ENCODE peak calls at places on chromosomes 11 and 22, in six cellular contexts. J is neuronal stem cell, F is H1, S is IMR-90, V is mesenchymal stem cell, X is trophoblast cell. D is an unnamed sample.

GRCh38 chr22:29879738-29880137 is 3.2 kb upstream of the MTMR3 start:
- DNase-seq in J (no peak), F (peak; percentile 32), S (no peak), V (no peak), X (no peak), D (no peak)

GRCh38 chr11:64357904-64358535 is 942 bp upstream of the RPS6KA4 start:
- DNase-seq in J (no peak), F (peak; percentile 51), S (no peak), V (peak; percentile 18), X (no peak), D (no peak)

GRCh38 chr11:77151804-77152513 is 23.9 kb downstream of the MYO7A start:
- DNase-seq in J (no peak), F (no peak), S (peak; percentile 32), V (no peak), X (no peak), D (no peak)

GRCh38 chr22:43776081-43776670 is 35.9 kb downstream of the EFCAB6 start:
- DNase-seq in J (no peak), F (no peak), S (peak; percentile 10), V (no peak), X (no peak), D (no peak)

GRCh38 chr22:25062378-25063095 is 110.0 kb downstream of the KIAA1671 start:
- DNase-seq in J (no peak), F (no peak), S (no peak), V (peak; percentile 18), X (no peak), D (no peak)

GRCh38 chr11:48052183-48053040 is 72.1 kb downstream of the PTPRJ start:
- DNase-seq in J (no peak), F (peak; percentile 57), S (peak; percentile 85), V (peak; percentile 65), X (peak; percentile 86), D (peak; percentile 65)

GRCh38 chr11:118928870-118929495 is 3.3 kb upstream of the BCL9L start:
- DNase-seq in J (no peak), F (peak; percentile 80), S (peak; percentile 41), V (peak; percentile 88), X (peak; percentile 64), D (no peak)

GRCh38 chr11:126282361-126282741 is 542 bp upstream of the TIRAP start:
- DNase-seq in J (no peak), F (peak; percentile 64), S (peak; percentile 35), V (peak; percentile 38), X (peak; percentile 28), D (peak; percentile 59)

GRCh38 chr11:94060401-94060800 is 39.2 kb downstream of the HEPHL1 start:
- DNase-seq in J (no peak), F (no peak), S (peak; percentile 35), V (no peak), X (peak; percentile 86), D (no peak)

GRCh38 chr11:112941096-112941495 is 20.1 kb upstream of the NCAM1 start:
- DNase-seq in J (no peak), F (no peak), S (no peak), V (no peak), X (no peak), D (no peak)

GRCh38 chr22:47449508-47450270 is 687.2 kb downstream of the TBC1D22A start:
- DNase-seq in J (no peak), F (no peak), S (no peak), V (no peak), X (no peak), D (no peak)

DNA sequence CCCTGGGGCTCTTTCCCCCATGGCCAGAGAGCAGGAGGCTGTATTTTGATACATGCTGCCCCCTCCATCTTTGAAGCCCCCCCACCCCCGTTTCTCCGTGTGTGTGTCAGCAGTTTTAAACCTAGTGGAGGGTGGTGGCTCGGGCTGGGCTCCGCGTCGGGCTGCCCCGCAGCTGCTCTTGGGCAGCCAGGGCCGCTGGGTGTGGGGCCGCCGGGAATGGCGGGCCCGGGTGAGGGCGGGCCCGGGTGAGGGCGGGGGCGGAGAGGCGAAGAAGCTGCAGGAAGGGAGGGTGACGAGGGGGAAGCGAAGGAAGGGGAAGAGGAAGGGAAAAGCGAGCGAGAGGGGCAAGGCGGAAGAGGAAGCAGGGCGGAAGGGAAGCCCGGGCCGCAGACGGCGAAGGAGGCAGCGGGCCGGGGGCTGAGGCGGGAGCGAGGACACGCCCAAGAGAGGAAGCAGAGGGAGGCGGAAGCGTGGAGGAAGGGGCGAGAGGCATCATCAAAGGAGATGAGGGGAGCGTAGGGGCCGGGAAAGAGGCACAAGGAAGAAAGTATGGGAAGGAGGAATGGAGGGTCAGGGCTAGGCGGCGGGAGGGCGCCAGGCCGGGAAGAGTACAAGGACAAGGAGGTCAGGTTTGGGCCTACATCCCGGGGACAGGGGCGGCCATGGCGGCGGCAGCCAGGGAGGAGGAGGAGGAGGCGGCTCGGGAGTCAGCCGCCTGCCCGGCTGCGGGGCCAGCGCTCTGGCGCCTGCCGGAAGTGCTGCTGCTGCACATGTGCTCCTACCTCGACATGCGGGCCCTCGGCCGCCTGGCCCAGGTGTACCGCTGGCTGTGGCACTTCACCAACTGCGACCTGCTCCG is 82.4 kb downstream of the BCR start:
- DNase-seq in J (no peak), F (no peak), S (no peak), V (no peak), X (no peak), D (peak; percentile 42)
- H3K9ac ChIP-seq in J (no peak overlapping the region), F (no peak overlapping the region), S (no peak overlapping the region), V (no peak overlapping the region), X (no peak overlapping the region), D (no peak overlapping the region)

DNA sequence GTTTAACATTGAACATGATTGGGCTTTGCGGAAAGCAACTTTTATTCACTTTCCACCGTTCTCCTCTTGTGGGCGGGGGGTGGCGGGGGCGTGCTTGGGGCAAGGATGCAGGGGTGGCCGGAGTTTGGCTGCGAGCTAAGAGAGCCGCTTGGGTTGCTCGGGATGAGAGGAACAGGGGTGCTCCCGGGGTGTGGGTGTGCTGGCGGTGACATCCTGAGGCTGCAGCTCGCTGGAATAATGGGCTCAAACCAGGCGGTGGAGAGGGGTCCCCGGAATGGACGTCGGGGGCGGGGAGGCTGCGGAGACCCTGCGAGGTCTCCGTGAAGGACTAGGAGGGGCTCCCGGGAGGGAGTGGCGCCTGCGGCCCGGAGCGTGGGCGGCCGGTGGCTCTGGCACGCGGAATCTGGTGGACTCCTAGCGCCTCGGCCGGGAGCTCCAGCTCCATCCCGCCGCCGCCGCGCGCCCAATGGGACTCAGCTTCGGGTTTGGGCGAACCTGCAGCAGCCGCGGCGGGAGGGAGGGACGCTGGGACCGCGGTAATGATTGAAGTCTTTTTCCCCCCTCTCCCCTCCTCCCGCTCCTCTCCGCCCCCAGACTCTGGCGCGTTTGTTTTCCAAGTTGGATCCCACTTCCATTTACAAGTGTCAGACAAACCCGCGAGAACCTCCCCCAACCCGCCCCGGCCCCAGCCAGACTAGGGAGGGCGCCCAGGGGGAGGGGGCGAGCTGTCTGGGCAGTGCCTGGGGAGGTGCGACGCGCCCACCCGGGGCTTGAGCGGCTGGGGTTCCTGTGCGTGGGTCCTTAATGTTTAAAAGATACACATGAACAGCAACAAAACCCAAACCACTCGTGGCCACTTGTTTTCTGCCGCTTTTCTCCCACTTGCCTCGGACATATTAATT is 2.0 kb downstream of the FAT3 start:
- DNase-seq in J (peak; percentile 70), F (peak; percentile 81), S (no peak), V (no peak), X (no peak), D (peak; percentile 77)
- H4K91ac ChIP-seq in J (no peak overlapping the region), F (peak overlapping the region; percentile 47), S (no peak overlapping the region), V (no peak overlapping the region), X (no peak overlapping the region), D (no peak overlapping the region)

DNA sequence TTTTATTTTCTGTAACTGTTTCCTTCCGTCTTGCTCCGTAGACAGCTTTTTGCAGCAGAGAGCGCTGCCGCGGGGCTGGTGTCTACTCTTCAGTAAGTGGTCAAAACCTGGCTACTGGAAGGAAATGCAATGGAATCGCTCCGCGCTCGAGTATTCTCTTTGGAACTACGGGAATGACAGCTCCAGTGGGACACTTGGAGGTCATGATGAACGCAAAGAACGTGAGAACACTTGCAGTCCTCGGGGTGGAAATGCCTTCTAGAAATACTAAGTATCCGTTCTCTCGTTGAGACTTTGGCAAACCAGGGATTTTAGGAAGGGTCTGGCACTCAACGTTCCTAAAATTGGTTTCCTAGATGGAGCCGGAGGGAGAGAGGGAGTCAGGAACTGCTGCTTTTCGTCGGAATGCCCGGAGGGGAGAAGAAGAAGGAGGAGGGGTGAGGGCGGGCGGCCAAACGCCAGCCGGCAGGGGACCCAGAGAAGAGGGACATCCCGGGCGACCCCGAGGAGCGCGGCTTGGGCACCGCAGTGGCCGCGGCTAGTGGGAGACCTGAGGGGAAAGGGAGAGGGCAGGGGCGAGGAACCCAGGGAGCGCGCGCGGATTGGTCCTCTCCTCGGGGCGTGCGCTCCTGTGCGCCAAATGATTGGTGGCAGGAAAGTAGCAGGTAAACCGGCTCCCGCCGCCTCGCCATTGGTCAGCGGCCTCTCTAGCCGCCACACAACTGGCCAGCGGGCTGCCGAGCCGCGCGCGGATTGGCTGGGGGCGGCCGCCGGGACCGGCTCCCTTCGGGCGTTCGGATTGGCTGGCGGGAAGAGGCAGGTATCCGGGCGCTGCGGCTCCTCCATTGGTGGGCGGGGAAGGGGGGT is 505 bp upstream of the BMAL1 start:
- DNase-seq in J (peak; percentile 96), F (peak; percentile 93), S (peak; percentile 97), V (peak; percentile 98), X (peak; percentile 99), D (peak; percentile 99)
- H3K4me1 ChIP-seq in J (peaks cover 3% of the 10 kb centered on the region), F (no peaks in the 10 kb centered on the region), S (peaks cover 4% of the 10 kb centered on the region), V (peaks cover 11% of the 10 kb centered on the region), X (peaks cover 3% of the 10 kb centered on the region), D (no peaks in the 10 kb centered on the region)

GRCh38 chr11:86062719-86063118 is 6.2 kb downstream of the PICALM start:
- DNase-seq in J (no peak), F (no peak), S (no peak), V (peak; percentile 28), X (no peak), D (no peak)
- H3K9ac ChIP-seq in J (no peak overlapping the region), F (no peak overlapping the region), S (no peak overlapping the region), V (peak overlapping the region; percentile 86), X (no peak overlapping the region), D (no peak overlapping the region)

GRCh38 chr11:44028816-44029506 is 18.8 kb upstream of the ACCSL start:
- DNase-seq in J (no peak), F (peak; percentile 29), S (no peak), V (no peak), X (no peak), D (no peak)
- H4K91ac ChIP-seq in J (no peak overlapping the region), F (no peak overlapping the region), S (no peak overlapping the region), V (no peak overlapping the region), X (no peak overlapping the region), D (no peak overlapping the region)

DNA sequence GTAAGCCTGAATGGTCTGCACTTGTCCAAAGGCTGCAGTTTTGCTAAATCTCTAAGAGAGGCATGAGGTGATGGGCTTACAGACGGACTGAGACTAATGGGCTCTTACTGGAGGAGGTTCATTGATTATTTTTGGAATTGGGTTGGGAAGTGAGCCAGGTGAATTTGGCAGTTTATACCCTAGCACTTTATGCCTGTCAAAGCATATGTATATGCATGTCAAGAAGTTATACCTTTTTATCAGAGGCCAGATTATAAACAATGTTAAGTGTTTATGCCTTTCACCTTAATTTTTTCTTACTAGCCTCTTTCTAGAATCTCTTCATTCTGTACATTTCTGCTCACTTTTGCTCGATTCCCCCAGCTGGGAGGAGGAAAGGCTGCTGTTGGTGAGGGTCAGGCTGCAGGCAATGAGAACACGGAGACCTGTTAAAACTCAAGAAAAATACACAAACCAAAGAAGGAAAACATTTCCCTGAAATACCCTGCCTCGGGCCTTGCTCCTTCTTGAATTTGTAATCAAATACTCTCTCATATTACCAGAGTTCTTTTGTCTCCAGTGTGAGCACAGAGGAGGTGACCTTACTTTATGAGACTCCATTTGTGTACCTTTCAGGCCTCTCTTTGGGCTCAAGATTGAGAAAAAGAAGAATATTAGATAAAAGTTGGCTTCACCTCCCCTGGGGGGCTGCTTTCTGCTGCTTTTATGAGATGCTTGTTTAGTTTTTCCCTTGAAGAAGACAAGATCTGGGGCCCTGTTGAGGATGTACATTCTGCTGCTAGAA is 19.6 kb downstream of the NAT10 start:
- DNase-seq in J (no peak), F (no peak), S (no peak), V (no peak), X (no peak), D (no peak)
- H3K4me1 ChIP-seq in J (no peaks in the 10 kb centered on the region), F (no peaks in the 10 kb centered on the region), S (peaks cover 9% of the 10 kb centered on the region), V (peaks cover 3% of the 10 kb centered on the region), X (no peaks in the 10 kb centered on the region), D (no peaks in the 10 kb centered on the region)

D was measured in H9.